ENCODE peak calls at places on chromosomes 16 and 17, in seven cellular contexts. One of them, this sample, is unnamed.

GRCh38 chr16:11155284-11155806 is 100.7 kb downstream of the SOCS1 start:
- DNase-seq in upper lobe of right lung: no peak
- DNase-seq in AG04450: peak
- DNase-seq in cardiac muscle cell: no peak
- DNase-seq in keratinocyte: no peak
- DNase-seq in B cell: no peak
- DNase-seq in neural crest cell: no peak
- DNase-seq in this sample: no peak

GRCh38 chr17:82273327-82274133 is at the start of gene CSNK1D:
- DNase-seq in upper lobe of right lung: peak
- DNase-seq in cardiac muscle cell: peak
- DNase-seq in B cell: peak
- DNase-seq in AG04450: peak
- DNase-seq in keratinocyte: no peak
- DNase-seq in neural crest cell: peak
- DNase-seq in this sample: peak

GRCh38 chr16:54883358-54883757 is 47.3 kb upstream of the IRX5 start:
- DNase-seq in keratinocyte: no peak
- DNase-seq in neural crest cell: no peak
- DNase-seq in B cell: no peak
- DNase-seq in AG04450: no peak
- DNase-seq in upper lobe of right lung: no peak
- DNase-seq in cardiac muscle cell: no peak
- DNase-seq in this sample: no peak

GRCh38 chr16:84703671-84704070 is 3.9 kb downstream of the USP10 start:
- DNase-seq in keratinocyte: no peak
- DNase-seq in AG04450: no peak
- DNase-seq in neural crest cell: no peak
- DNase-seq in B cell: no peak
- DNase-seq in cardiac muscle cell: no peak
- DNase-seq in upper lobe of right lung: no peak
- DNase-seq in this sample: no peak

GRCh38 chr16:57534881-57535658 is 1.3 kb downstream of the CCDC102A start:
- DNase-seq in neural crest cell: no peak
- DNase-seq in cardiac muscle cell: no peak
- DNase-seq in keratinocyte: no peak
- DNase-seq in B cell: peak
- DNase-seq in AG04450: no peak
- DNase-seq in upper lobe of right lung: peak
- DNase-seq in this sample: no peak

GRCh38 chr16:5415123-5415522 is 317.5 kb upstream of the EEF2KMT start:
- DNase-seq in upper lobe of right lung: no peak
- DNase-seq in keratinocyte: no peak
- DNase-seq in AG04450: no peak
- DNase-seq in cardiac muscle cell: no peak
- DNase-seq in B cell: no peak
- DNase-seq in neural crest cell: no peak
- DNase-seq in this sample: no peak

GRCh38 chr16:6484121-6484520 is 848.5 kb upstream of the RBFOX1 start:
- DNase-seq in AG04450: no peak
- DNase-seq in B cell: no peak
- DNase-seq in upper lobe of right lung: no peak
- DNase-seq in keratinocyte: no peak
- DNase-seq in neural crest cell: no peak
- DNase-seq in cardiac muscle cell: no peak
- DNase-seq in this sample: no peak

GRCh38 chr16:85656351-85657266 is 32.1 kb downstream of the GINS2 start:
- DNase-seq in neural crest cell: no peak
- DNase-seq in cardiac muscle cell: no peak
- DNase-seq in B cell: peak
- DNase-seq in keratinocyte: no peak
- DNase-seq in upper lobe of right lung: no peak
- DNase-seq in AG04450: no peak
- DNase-seq in this sample: no peak

GRCh38 chr16:25065899-25066298 is 45.6 kb upstream of the LCMT1 start:
- DNase-seq in B cell: peak
- DNase-seq in upper lobe of right lung: no peak
- DNase-seq in cardiac muscle cell: no peak
- DNase-seq in neural crest cell: no peak
- DNase-seq in AG04450: no peak
- DNase-seq in keratinocyte: no peak
- DNase-seq in this sample: no peak

GRCh38 chr16:87578531-87578930 is 23.8 kb upstream of the JPH3 start:
- DNase-seq in AG04450: no peak
- DNase-seq in keratinocyte: no peak
- DNase-seq in B cell: no peak
- DNase-seq in neural crest cell: no peak
- DNase-seq in cardiac muscle cell: no peak
- DNase-seq in upper lobe of right lung: no peak
- DNase-seq in this sample: no peak

GRCh38 chr17:27303734-27304133 is 9.8 kb downstream of the WSB1 start:
- DNase-seq in upper lobe of right lung: no peak
- DNase-seq in keratinocyte: no peak
- DNase-seq in neural crest cell: no peak
- DNase-seq in AG04450: no peak
- DNase-seq in B cell: no peak
- DNase-seq in cardiac muscle cell: no peak
- DNase-seq in this sample: no peak

DNA sequence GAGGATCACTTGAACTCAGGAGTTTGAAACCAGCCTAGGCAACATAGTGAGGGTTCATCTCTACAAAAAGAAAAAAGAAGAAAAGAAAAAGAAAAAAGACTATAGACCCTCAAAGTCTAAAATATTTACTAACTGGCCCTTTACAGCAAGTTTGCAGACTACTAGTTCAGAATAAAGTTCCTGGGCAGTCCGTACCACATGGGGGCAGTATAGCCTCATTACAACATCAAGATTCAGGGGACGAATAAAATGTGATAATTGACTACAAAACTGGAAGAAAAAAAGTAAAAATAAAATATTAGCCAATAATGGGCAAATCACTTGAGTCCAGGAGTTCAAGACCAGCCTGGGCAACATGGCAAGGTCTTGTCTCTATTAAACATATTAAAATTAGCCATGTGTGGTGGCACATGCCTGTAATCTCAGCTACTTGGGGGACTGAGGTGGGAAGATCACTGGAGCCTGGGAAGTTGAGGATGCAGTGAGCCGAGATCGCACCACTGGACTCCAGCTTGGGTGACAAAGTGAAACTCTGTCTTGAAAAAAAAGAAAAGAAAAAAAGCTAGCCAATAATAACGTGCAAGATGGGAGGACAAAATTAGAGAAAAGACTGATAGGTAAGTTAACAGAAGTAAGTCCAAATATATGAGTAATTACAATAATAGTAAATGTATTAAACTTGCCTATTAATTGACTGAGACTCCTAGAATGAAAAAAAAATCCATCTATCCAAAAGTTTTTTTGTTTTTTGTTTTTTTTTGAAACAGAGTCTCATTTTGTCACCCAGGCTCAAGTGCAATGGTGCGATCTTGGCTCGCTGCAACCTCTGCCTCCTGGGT is 129.4 kb upstream of the SEC14L1 start:
- DNase-seq in B cell: no peak
- DNase-seq in neural crest cell: peak
- DNase-seq in keratinocyte: no peak
- DNase-seq in cardiac muscle cell: peak
- DNase-seq in upper lobe of right lung: no peak
- DNase-seq in AG04450: no peak
- DNase-seq in this sample: no peak
- TF ChIP-seq CTCF in B cell: peak
- TF ChIP-seq CTCF in neural crest cell: peak
- TF ChIP-seq CTCF in keratinocyte: peak
- TF ChIP-seq CTCF in cardiac muscle cell: peak
- TF ChIP-seq CTCF in upper lobe of right lung: peak
- TF ChIP-seq CTCF in AG04450: peak
- TF ChIP-seq CTCF in this sample: peak

GRCh38 chr16:89357055-89357454 is 133.3 kb downstream of the ANKRD11 start:
- DNase-seq in cardiac muscle cell: no peak
- DNase-seq in neural crest cell: no peak
- DNase-seq in keratinocyte: no peak
- DNase-seq in AG04450: no peak
- DNase-seq in B cell: no peak
- DNase-seq in upper lobe of right lung: peak
- DNase-seq in this sample: no peak
- TF ChIP-seq CTCF in cardiac muscle cell: no peak
- TF ChIP-seq CTCF in neural crest cell: no peak
- TF ChIP-seq CTCF in keratinocyte: peak
- TF ChIP-seq CTCF in AG04450: no peak
- TF ChIP-seq CTCF in B cell: no peak
- TF ChIP-seq CTCF in upper lobe of right lung: no peak
- TF ChIP-seq CTCF in this sample: no peak

GRCh38 chr16:65689726-65690125 is 567.9 kb upstream of the CDH11 start:
- DNase-seq in AG04450: no peak
- DNase-seq in cardiac muscle cell: no peak
- DNase-seq in keratinocyte: no peak
- DNase-seq in neural crest cell: no peak
- DNase-seq in B cell: no peak
- DNase-seq in upper lobe of right lung: no peak
- DNase-seq in this sample: no peak

GRCh38 chr16:65679785-65680184 is 557.9 kb upstream of the CDH11 start:
- DNase-seq in cardiac muscle cell: no peak
- DNase-seq in keratinocyte: no peak
- DNase-seq in neural crest cell: no peak
- DNase-seq in upper lobe of right lung: no peak
- DNase-seq in AG04450: no peak
- DNase-seq in B cell: no peak
- DNase-seq in this sample: no peak

GRCh38 chr16:65681406-65681805 is 559.5 kb upstream of the CDH11 start:
- DNase-seq in B cell: no peak
- DNase-seq in keratinocyte: no peak
- DNase-seq in AG04450: no peak
- DNase-seq in neural crest cell: no peak
- DNase-seq in cardiac muscle cell: no peak
- DNase-seq in upper lobe of right lung: no peak
- DNase-seq in this sample: no peak

DNA sequence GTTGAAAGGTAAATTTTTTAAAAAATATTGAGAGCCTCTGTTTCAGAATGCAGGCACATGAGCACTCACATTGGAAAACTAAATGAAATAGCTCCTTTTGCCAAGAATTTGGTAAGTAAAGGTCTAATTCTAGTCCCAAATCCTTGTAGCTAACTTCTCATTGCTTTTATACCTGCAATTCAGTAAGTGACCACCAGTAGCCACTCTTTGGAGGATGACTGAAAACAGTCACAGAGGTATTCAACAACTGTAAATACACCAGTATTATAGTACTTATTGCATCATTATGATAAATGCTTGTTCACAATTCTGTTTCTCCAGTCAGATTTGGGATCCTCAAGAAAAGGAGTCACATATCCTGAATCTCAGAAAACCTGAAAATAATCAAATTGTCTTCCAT is 562.4 kb upstream of the CDH11 start:
- DNase-seq in neural crest cell: no peak
- DNase-seq in AG04450: no peak
- DNase-seq in upper lobe of right lung: no peak
- DNase-seq in B cell: no peak
- DNase-seq in cardiac muscle cell: no peak
- DNase-seq in keratinocyte: no peak
- DNase-seq in this sample: no peak
- TF ChIP-seq CTCF in neural crest cell: peak
- TF ChIP-seq CTCF in AG04450: peak
- TF ChIP-seq CTCF in upper lobe of right lung: no peak
- TF ChIP-seq CTCF in B cell: no peak
- TF ChIP-seq CTCF in cardiac muscle cell: peak
- TF ChIP-seq CTCF in keratinocyte: no peak
- TF ChIP-seq CTCF in this sample: no peak

GRCh38 chr17:1646199-1646875 is 805 bp upstream of the SCARF1 start:
- DNase-seq in neural crest cell: no peak
- DNase-seq in B cell: no peak
- DNase-seq in upper lobe of right lung: no peak
- DNase-seq in AG04450: no peak
- DNase-seq in cardiac muscle cell: no peak
- DNase-seq in keratinocyte: no peak
- DNase-seq in this sample: no peak

GRCh38 chr17:1643293-1643998 is 2.1 kb downstream of the SCARF1 start:
- DNase-seq in neural crest cell: no peak
- DNase-seq in AG04450: no peak
- DNase-seq in keratinocyte: no peak
- DNase-seq in upper lobe of right lung: peak
- DNase-seq in cardiac muscle cell: peak
- DNase-seq in B cell: peak
- DNase-seq in this sample: no peak

GRCh38 chr17:1643999-1644492 is 1.5 kb downstream of the SCARF1 start:
- DNase-seq in B cell: no peak
- DNase-seq in upper lobe of right lung: peak
- DNase-seq in neural crest cell: no peak
- DNase-seq in cardiac muscle cell: no peak
- DNase-seq in keratinocyte: no peak
- DNase-seq in AG04450: no peak
- DNase-seq in this sample: no peak

GRCh38 chr17:1645207-1646171 is at the start of gene SCARF1:
- DNase-seq in B cell: no peak
- DNase-seq in AG04450: no peak
- DNase-seq in keratinocyte: no peak
- DNase-seq in upper lobe of right lung: peak
- DNase-seq in neural crest cell: no peak
- DNase-seq in cardiac muscle cell: no peak
- DNase-seq in this sample: no peak

DNA sequence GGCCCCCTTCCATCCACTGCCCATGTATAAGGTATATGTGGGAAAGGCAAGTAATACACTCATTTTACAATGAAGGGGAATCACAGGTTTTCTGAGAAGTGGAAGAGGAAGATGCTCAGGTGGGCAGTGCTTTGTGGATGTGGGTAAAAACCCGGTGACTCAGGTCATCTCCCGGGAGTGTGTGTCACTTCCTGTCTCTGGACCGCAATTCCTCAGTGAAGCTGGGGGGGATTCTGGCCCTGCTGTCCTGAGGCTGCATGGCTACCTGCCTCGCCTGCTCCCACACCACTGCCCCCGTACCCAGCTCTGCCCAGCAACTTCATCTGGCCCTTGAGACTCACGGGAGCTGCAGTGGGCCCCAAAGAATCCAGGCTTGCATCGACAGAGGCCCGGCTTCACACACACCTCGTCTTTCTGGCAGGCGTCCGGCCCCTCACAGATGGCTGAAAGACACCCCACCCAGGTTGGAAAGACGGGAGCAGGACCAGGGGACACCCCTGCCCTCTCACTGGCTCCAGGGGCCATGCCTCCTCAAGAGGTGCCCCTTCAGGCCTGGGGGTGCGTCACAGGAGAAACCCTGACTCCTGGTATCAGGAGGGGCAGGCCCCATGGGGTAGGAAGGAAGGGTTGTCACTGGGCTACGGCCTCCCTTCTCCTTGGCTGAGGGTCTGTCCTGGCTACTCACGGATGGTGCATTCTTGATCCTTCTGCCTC is 882 bp downstream of the SCARF1 start:
- DNase-seq in AG04450: no peak
- DNase-seq in upper lobe of right lung: no peak
- DNase-seq in keratinocyte: no peak
- DNase-seq in neural crest cell: no peak
- DNase-seq in cardiac muscle cell: no peak
- DNase-seq in B cell: peak
- DNase-seq in this sample: no peak
- TF ChIP-seq CTCF in AG04450: no peak
- TF ChIP-seq CTCF in upper lobe of right lung: no peak
- TF ChIP-seq CTCF in keratinocyte: no peak
- TF ChIP-seq CTCF in neural crest cell: no peak
- TF ChIP-seq CTCF in cardiac muscle cell: no peak
- TF ChIP-seq CTCF in B cell: no peak
- TF ChIP-seq CTCF in this sample: no peak

This sample was measured in D721Med.